ENCODE peak calls at places on chromosomes 6 and 20, in four cellular contexts. One of them, this sample, is unnamed.

GRCh38 chr6:31862344-31863235 is at the start of gene NEU1:
- DNase-seq in IMR-90: peak
- DNase-seq in H9: peak
- DNase-seq in mesendoderm: peak
- DNase-seq in this sample: peak

GRCh38 chr20:2292711-2293110 is 3.1 kb upstream of the TGM3 start:
- DNase-seq in H9: no peak
- DNase-seq in IMR-90: no peak
- DNase-seq in mesendoderm: no peak
- DNase-seq in this sample: no peak

GRCh38 chr6:84667252-84668213 is 96.9 kb downstream of the TBX18 start:
- DNase-seq in IMR-90: no peak
- DNase-seq in mesendoderm: peak
- DNase-seq in H9: no peak
- DNase-seq in this sample: no peak

GRCh38 chr6:144434308-144434990 is 149.3 kb downstream of the UTRN start:
- DNase-seq in IMR-90: peak
- DNase-seq in mesendoderm: peak
- DNase-seq in H9: no peak
- DNase-seq in this sample: peak

GRCh38 chr6:27517928-27518787 is 45.3 kb upstream of the ZNF184 start:
- DNase-seq in mesendoderm: no peak
- DNase-seq in H9: no peak
- DNase-seq in IMR-90: no peak
- DNase-seq in this sample: no peak

GRCh38 chr20:55166063-55166462 is 690.7 kb downstream of the DOK5 start:
- DNase-seq in mesendoderm: peak
- DNase-seq in H9: peak
- DNase-seq in IMR-90: no peak
- DNase-seq in this sample: no peak

GRCh38 chr6:2857580-2858337 is 16.1 kb upstream of the SERPINB1 start:
- DNase-seq in mesendoderm: peak
- DNase-seq in IMR-90: peak
- DNase-seq in H9: no peak
- DNase-seq in this sample: peak

GRCh38 chr20:58693226-58694006 is 816 bp downstream of the NPEPL1 start:
- DNase-seq in mesendoderm: peak
- DNase-seq in H9: peak
- DNase-seq in IMR-90: no peak
- DNase-seq in this sample: peak

GRCh38 chr6:91590191-91590590 is 1003.3 kb upstream of the MAP3K7 start:
- DNase-seq in H9: no peak
- DNase-seq in IMR-90: no peak
- DNase-seq in mesendoderm: no peak
- DNase-seq in this sample: no peak

GRCh38 chr20:44790994-44791393 is 19.4 kb downstream of the RIMS4 start:
- DNase-seq in H9: no peak
- DNase-seq in IMR-90: no peak
- DNase-seq in mesendoderm: no peak
- DNase-seq in this sample: no peak

GRCh38 chr6:19408331-19408730 is 428.8 kb upstream of the ID4 start:
- DNase-seq in mesendoderm: no peak
- DNase-seq in IMR-90: no peak
- DNase-seq in H9: no peak
- DNase-seq in this sample: no peak

GRCh38 chr6:107822154-107823046 is 1.7 kb downstream of the SCML4 start:
- DNase-seq in IMR-90: no peak
- DNase-seq in H9: no peak
- DNase-seq in mesendoderm: no peak
- DNase-seq in this sample: no peak

GRCh38 chr6:84764332-84765049 is at the start of gene TBX18:
- DNase-seq in IMR-90: peak
- DNase-seq in H9: peak
- DNase-seq in mesendoderm: peak
- DNase-seq in this sample: peak

GRCh38 chr6:138512615-138513014 is 13.3 kb upstream of the NHSL1 start:
- DNase-seq in H9: no peak
- DNase-seq in mesendoderm: no peak
- DNase-seq in IMR-90: no peak
- DNase-seq in this sample: no peak

GRCh38 chr6:154056536-154056935 is 17.5 kb downstream of the OPRM1 start:
- DNase-seq in H9: no peak
- DNase-seq in IMR-90: no peak
- DNase-seq in mesendoderm: no peak
- DNase-seq in this sample: no peak

GRCh38 chr6:163170294-163170883 is 244.1 kb upstream of the QKI start:
- DNase-seq in IMR-90: no peak
- DNase-seq in H9: peak
- DNase-seq in mesendoderm: peak
- DNase-seq in this sample: peak

GRCh38 chr20:4134861-4135379 is 119.6 kb upstream of the RNF24 start:
- DNase-seq in H9: no peak
- DNase-seq in mesendoderm: no peak
- DNase-seq in IMR-90: no peak
- DNase-seq in this sample: no peak

GRCh38 chr6:90074161-90074560 is 179.9 kb downstream of the GJA10 start:
- DNase-seq in mesendoderm: no peak
- DNase-seq in IMR-90: peak
- DNase-seq in H9: no peak
- DNase-seq in this sample: no peak

GRCh38 chr6:6244624-6245023 is 75.8 kb downstream of the F13A1 start:
- DNase-seq in mesendoderm: no peak
- DNase-seq in H9: no peak
- DNase-seq in IMR-90: no peak
- DNase-seq in this sample: no peak

GRCh38 chr6:53461041-53461656 is 83.8 kb downstream of the GCLC start:
- DNase-seq in IMR-90: no peak
- DNase-seq in H9: no peak
- DNase-seq in mesendoderm: no peak
- DNase-seq in this sample: no peak

GRCh38 chr20:4748847-4749246 is 27.1 kb downstream of the PRND start:
- DNase-seq in H9: no peak
- DNase-seq in mesendoderm: peak
- DNase-seq in IMR-90: no peak
- DNase-seq in this sample: no peak

GRCh38 chr6:146545608-146546007 is 2.0 kb downstream of the RAB32 start:
- DNase-seq in H9: no peak
- DNase-seq in mesendoderm: peak
- DNase-seq in IMR-90: peak
- DNase-seq in this sample: peak

GRCh38 chr6:7914991-7915789 is 4.6 kb upstream of the TXNDC5 start:
- DNase-seq in IMR-90: peak
- DNase-seq in H9: no peak
- DNase-seq in mesendoderm: no peak
- DNase-seq in this sample: peak

GRCh38 chr20:25470045-25470444 is 62.6 kb downstream of the GINS1 start:
- DNase-seq in IMR-90: peak
- DNase-seq in H9: peak
- DNase-seq in mesendoderm: peak
- DNase-seq in this sample: peak

GRCh38 chr20:39249798-39250197 is 287.7 kb downstream of the DHX35 start:
- DNase-seq in mesendoderm: no peak
- DNase-seq in IMR-90: no peak
- DNase-seq in H9: no peak
- DNase-seq in this sample: no peak

GRCh38 chr20:47887477-47888080 is 102.3 kb upstream of the SULF2 start:
- DNase-seq in IMR-90: no peak
- DNase-seq in mesendoderm: no peak
- DNase-seq in H9: no peak
- DNase-seq in this sample: no peak

GRCh38 chr6:73943401-73943800 is 247.4 kb downstream of the CD109 start:
- DNase-seq in H9: no peak
- DNase-seq in IMR-90: no peak
- DNase-seq in mesendoderm: no peak
- DNase-seq in this sample: no peak

DNA sequence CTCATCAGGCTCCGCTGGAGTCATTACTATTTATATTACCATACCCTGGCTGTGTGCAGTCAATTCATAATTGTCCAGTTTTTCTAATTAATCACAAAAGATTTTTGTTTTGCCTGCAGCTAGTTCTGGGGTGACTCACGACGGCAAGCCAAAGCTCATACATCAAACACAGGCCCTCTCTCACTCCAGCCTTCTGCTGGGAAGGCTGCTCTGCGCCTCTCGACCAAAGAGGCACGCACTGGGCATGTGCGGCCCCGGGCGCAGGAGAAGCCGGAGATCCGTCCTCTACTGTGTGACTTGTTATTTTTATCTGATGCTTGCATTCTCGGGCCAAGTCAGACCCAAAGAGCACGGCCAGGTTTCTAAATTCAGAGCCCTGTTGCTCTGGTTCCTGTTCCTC is 98.5 kb downstream of the TFAP2A start:
- DNase-seq in mesendoderm: no peak
- DNase-seq in H9: no peak
- DNase-seq in IMR-90: peak
- DNase-seq in this sample: peak
- H2BK120ac ChIP-seq in mesendoderm: no peak
- H2BK120ac ChIP-seq in H9: no peak
- H2BK120ac ChIP-seq in IMR-90: peak
- H2BK120ac ChIP-seq in this sample: no peak

DNA sequence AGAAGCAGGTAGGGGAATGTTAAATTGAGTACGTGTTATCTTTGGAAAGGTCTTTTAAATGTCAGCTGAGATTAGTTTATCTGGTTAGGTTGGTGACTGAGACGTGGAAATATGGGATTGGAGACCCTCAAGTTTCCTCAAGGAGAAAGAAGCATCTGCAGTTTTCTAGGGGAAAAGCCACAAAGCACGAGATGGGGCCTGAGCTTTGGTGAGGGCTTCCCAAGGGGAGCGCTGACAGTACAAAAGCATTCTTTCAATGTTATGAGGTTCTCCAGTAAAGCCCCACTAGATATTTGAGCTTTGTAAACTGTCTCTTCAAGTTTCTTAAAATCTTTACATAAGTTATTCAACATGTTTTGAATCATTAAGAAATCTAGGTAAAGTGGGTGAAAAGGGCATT is 19.6 kb upstream of the HS3ST5 start:
- DNase-seq in H9: no peak
- DNase-seq in IMR-90: no peak
- DNase-seq in mesendoderm: no peak
- DNase-seq in this sample: no peak
- H2BK120ac ChIP-seq in H9: no peak
- H2BK120ac ChIP-seq in IMR-90: no peak
- H2BK120ac ChIP-seq in mesendoderm: peak
- H2BK120ac ChIP-seq in this sample: no peak

GRCh38 chr6:38796850-38797249 is 81.7 kb downstream of the DNAH8 start:
- DNase-seq in mesendoderm: no peak
- DNase-seq in H9: no peak
- DNase-seq in IMR-90: no peak
- DNase-seq in this sample: no peak

GRCh38 chr6:38794682-38795081 is 79.6 kb downstream of the DNAH8 start:
- DNase-seq in H9: no peak
- DNase-seq in IMR-90: no peak
- DNase-seq in mesendoderm: no peak
- DNase-seq in this sample: no peak

GRCh38 chr6:38797391-38797790 is 82.3 kb downstream of the DNAH8 start:
- DNase-seq in IMR-90: no peak
- DNase-seq in H9: no peak
- DNase-seq in mesendoderm: peak
- DNase-seq in this sample: no peak

GRCh38 chr6:38792356-38792755 is 77.2 kb downstream of the DNAH8 start:
- DNase-seq in mesendoderm: no peak
- DNase-seq in H9: no peak
- DNase-seq in IMR-90: no peak
- DNase-seq in this sample: no peak

DNA sequence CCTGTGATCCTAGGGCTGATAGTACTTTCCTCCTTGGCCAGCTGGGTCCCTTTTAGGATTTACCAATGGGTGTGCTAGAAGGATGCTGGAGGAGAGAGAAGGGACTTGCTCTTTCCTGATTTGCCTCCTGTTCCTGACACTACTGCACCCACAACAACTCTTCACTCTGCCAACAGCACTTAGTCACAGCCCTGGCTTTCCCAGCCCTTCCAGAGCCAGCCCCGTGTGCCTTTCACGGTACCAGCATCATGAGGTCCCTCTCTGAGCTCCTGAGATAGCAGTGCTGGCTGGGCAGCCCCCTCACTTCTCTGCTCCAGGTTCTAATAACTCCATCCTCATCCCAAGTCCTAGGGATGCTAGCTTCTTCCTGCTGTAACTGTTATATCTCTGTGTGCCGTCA is 80.9 kb downstream of the DNAH8 start:
- DNase-seq in H9: no peak
- DNase-seq in mesendoderm: no peak
- DNase-seq in IMR-90: no peak
- DNase-seq in this sample: no peak
- H2BK120ac ChIP-seq in H9: no peak
- H2BK120ac ChIP-seq in mesendoderm: no peak
- H2BK120ac ChIP-seq in IMR-90: no peak
- H2BK120ac ChIP-seq in this sample: no peak

GRCh38 chr6:14640631-14641030 is 523.1 kb downstream of the CD83 start:
- DNase-seq in H9: no peak
- DNase-seq in IMR-90: no peak
- DNase-seq in mesendoderm: no peak
- DNase-seq in this sample: no peak
- H2BK120ac ChIP-seq in H9: no peak
- H2BK120ac ChIP-seq in IMR-90: no peak
- H2BK120ac ChIP-seq in mesendoderm: no peak
- H2BK120ac ChIP-seq in this sample: no peak

DNA sequence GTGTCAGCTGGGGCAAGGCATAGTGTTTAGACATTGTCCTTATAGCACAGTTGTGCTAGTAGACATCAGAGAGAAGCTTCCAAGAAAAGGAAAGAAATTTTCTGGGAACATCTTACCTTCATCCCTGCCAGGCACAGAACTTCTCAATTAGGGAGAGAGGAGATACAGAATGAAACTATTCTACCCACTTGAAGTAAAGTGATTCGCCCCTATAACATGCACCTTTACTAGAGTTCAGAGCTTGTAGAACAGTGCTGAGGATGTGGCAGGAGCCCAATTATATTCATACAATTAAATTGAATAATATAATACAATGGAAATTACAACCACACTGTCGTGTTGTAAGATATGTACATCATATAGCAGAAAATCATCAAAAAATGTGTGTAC is 1063.9 kb upstream of the CITED2 start:
- DNase-seq in IMR-90: peak
- DNase-seq in mesendoderm: no peak
- DNase-seq in H9: no peak
- DNase-seq in this sample: no peak
- H2BK120ac ChIP-seq in IMR-90: peak
- H2BK120ac ChIP-seq in mesendoderm: no peak
- H2BK120ac ChIP-seq in H9: no peak
- H2BK120ac ChIP-seq in this sample: no peak

GRCh38 chr6:96837138-96837971 is at the start of gene GPR63:
- DNase-seq in H9: peak
- DNase-seq in mesendoderm: peak
- DNase-seq in IMR-90: peak
- DNase-seq in this sample: peak
- H2BK120ac ChIP-seq in H9: no peak
- H2BK120ac ChIP-seq in mesendoderm: no peak
- H2BK120ac ChIP-seq in IMR-90: peak
- H2BK120ac ChIP-seq in this sample: peak